ENCODE peak calls at places on chromosomes 6 and 20, in ten cellular contexts. One of them, this sample, is unnamed. For H3K4me1, the result is how much of the 10 kb centered on the place peaks cover.

GRCh38 chr6:5115168-5115567 is 30.0 kb downstream of the PPP1R3G start:
- DNase-seq in thoracic aorta: no peak
- DNase-seq in CD4-positive, alpha-beta memory T cell: no peak
- DNase-seq in small intestine: no peak
- DNase-seq in left ventricle myocardium inferior: peak
- DNase-seq in pancreas: no peak
- DNase-seq in endothelial cell of umbilical vein: no peak
- DNase-seq in mesendoderm: no peak
- DNase-seq in CD8-positive, alpha-beta T cell: no peak
- DNase-seq in neural progenitor cell: no peak
- DNase-seq in this sample: no peak

GRCh38 chr6:128246472-128246871 is 273.9 kb downstream of the PTPRK start:
- DNase-seq in small intestine: no peak
- DNase-seq in thoracic aorta: no peak
- DNase-seq in CD8-positive, alpha-beta T cell: no peak
- DNase-seq in CD4-positive, alpha-beta memory T cell: no peak
- DNase-seq in neural progenitor cell: peak
- DNase-seq in endothelial cell of umbilical vein: no peak
- DNase-seq in mesendoderm: peak
- DNase-seq in left ventricle myocardium inferior: no peak
- DNase-seq in pancreas: no peak
- DNase-seq in this sample: no peak

GRCh38 chr6:147546501-147547368 is 38.2 kb downstream of the SAMD5 start:
- DNase-seq in CD8-positive, alpha-beta T cell: no peak
- DNase-seq in thoracic aorta: no peak
- DNase-seq in neural progenitor cell: no peak
- DNase-seq in pancreas: no peak
- DNase-seq in endothelial cell of umbilical vein: no peak
- DNase-seq in small intestine: no peak
- DNase-seq in left ventricle myocardium inferior: no peak
- DNase-seq in mesendoderm: no peak
- DNase-seq in CD4-positive, alpha-beta memory T cell: no peak
- DNase-seq in this sample: no peak

GRCh38 chr6:38522322-38522721 is 117.4 kb downstream of the BTBD9 start:
- DNase-seq in mesendoderm: no peak
- DNase-seq in pancreas: no peak
- DNase-seq in small intestine: no peak
- DNase-seq in neural progenitor cell: no peak
- DNase-seq in thoracic aorta: no peak
- DNase-seq in CD4-positive, alpha-beta memory T cell: no peak
- DNase-seq in endothelial cell of umbilical vein: no peak
- DNase-seq in left ventricle myocardium inferior: no peak
- DNase-seq in CD8-positive, alpha-beta T cell: no peak
- DNase-seq in this sample: no peak

GRCh38 chr6:7542065-7542877 is 800 bp downstream of the DSP start:
- DNase-seq in CD8-positive, alpha-beta T cell: no peak
- DNase-seq in CD4-positive, alpha-beta memory T cell: peak
- DNase-seq in left ventricle myocardium inferior: peak
- DNase-seq in mesendoderm: peak
- DNase-seq in neural progenitor cell: peak
- DNase-seq in endothelial cell of umbilical vein: peak
- DNase-seq in pancreas: peak
- DNase-seq in small intestine: peak
- DNase-seq in thoracic aorta: no peak
- DNase-seq in this sample: peak

GRCh38 chr6:168575346-168576098 is 134.5 kb downstream of the SMOC2 start:
- DNase-seq in left ventricle myocardium inferior: no peak
- DNase-seq in CD4-positive, alpha-beta memory T cell: no peak
- DNase-seq in thoracic aorta: no peak
- DNase-seq in endothelial cell of umbilical vein: no peak
- DNase-seq in pancreas: no peak
- DNase-seq in neural progenitor cell: no peak
- DNase-seq in small intestine: no peak
- DNase-seq in mesendoderm: no peak
- DNase-seq in CD8-positive, alpha-beta T cell: no peak
- DNase-seq in this sample: no peak

GRCh38 chr6:124334359-124334758 is 530.7 kb downstream of the NKAIN2 start:
- DNase-seq in CD4-positive, alpha-beta memory T cell: no peak
- DNase-seq in left ventricle myocardium inferior: no peak
- DNase-seq in pancreas: no peak
- DNase-seq in endothelial cell of umbilical vein: no peak
- DNase-seq in mesendoderm: no peak
- DNase-seq in small intestine: no peak
- DNase-seq in thoracic aorta: no peak
- DNase-seq in neural progenitor cell: no peak
- DNase-seq in CD8-positive, alpha-beta T cell: no peak
- DNase-seq in this sample: no peak

GRCh38 chr6:56226946-56227879 is 20.2 kb downstream of the COL21A1 start:
- DNase-seq in endothelial cell of umbilical vein: no peak
- DNase-seq in small intestine: no peak
- DNase-seq in CD4-positive, alpha-beta memory T cell: no peak
- DNase-seq in mesendoderm: no peak
- DNase-seq in neural progenitor cell: no peak
- DNase-seq in left ventricle myocardium inferior: no peak
- DNase-seq in thoracic aorta: no peak
- DNase-seq in CD8-positive, alpha-beta T cell: no peak
- DNase-seq in pancreas: no peak
- DNase-seq in this sample: no peak

GRCh38 chr6:30685977-30686907 is at the start of gene PPP1R18:
- DNase-seq in CD8-positive, alpha-beta T cell: peak
- DNase-seq in left ventricle myocardium inferior: peak
- DNase-seq in neural progenitor cell: peak
- DNase-seq in CD4-positive, alpha-beta memory T cell: peak
- DNase-seq in small intestine: peak
- DNase-seq in thoracic aorta: peak
- DNase-seq in endothelial cell of umbilical vein: peak
- DNase-seq in pancreas: peak
- DNase-seq in mesendoderm: peak
- DNase-seq in this sample: peak

GRCh38 chr20:53608456-53609413 is 15.1 kb upstream of the ZNF217 start:
- DNase-seq in left ventricle myocardium inferior: peak
- DNase-seq in mesendoderm: peak
- DNase-seq in small intestine: peak
- DNase-seq in endothelial cell of umbilical vein: no peak
- DNase-seq in CD4-positive, alpha-beta memory T cell: peak
- DNase-seq in CD8-positive, alpha-beta T cell: no peak
- DNase-seq in neural progenitor cell: no peak
- DNase-seq in pancreas: peak
- DNase-seq in thoracic aorta: no peak
- DNase-seq in this sample: no peak

GRCh38 chr6:116799945-116800344 is 28.9 kb downstream of the GPRC6A start:
- DNase-seq in mesendoderm: no peak
- DNase-seq in small intestine: no peak
- DNase-seq in left ventricle myocardium inferior: no peak
- DNase-seq in CD8-positive, alpha-beta T cell: no peak
- DNase-seq in neural progenitor cell: no peak
- DNase-seq in endothelial cell of umbilical vein: no peak
- DNase-seq in CD4-positive, alpha-beta memory T cell: no peak
- DNase-seq in pancreas: no peak
- DNase-seq in thoracic aorta: no peak
- DNase-seq in this sample: no peak

GRCh38 chr6:48423640-48424365 is 312.8 kb upstream of the PTCHD4 start:
- DNase-seq in CD8-positive, alpha-beta T cell: no peak
- DNase-seq in pancreas: no peak
- DNase-seq in endothelial cell of umbilical vein: no peak
- DNase-seq in CD4-positive, alpha-beta memory T cell: no peak
- DNase-seq in small intestine: no peak
- DNase-seq in neural progenitor cell: no peak
- DNase-seq in mesendoderm: no peak
- DNase-seq in left ventricle myocardium inferior: no peak
- DNase-seq in thoracic aorta: no peak
- DNase-seq in this sample: no peak

GRCh38 chr6:154510144-154510905 is at the start of gene CNKSR3:
- DNase-seq in neural progenitor cell: peak
- DNase-seq in left ventricle myocardium inferior: peak
- DNase-seq in pancreas: peak
- DNase-seq in thoracic aorta: peak
- DNase-seq in endothelial cell of umbilical vein: peak
- DNase-seq in CD4-positive, alpha-beta memory T cell: no peak
- DNase-seq in small intestine: peak
- DNase-seq in CD8-positive, alpha-beta T cell: no peak
- DNase-seq in mesendoderm: peak
- DNase-seq in this sample: peak

GRCh38 chr6:156777577-156777865 is 343 bp downstream of the ARID1B start:
- DNase-seq in neural progenitor cell: no peak
- DNase-seq in left ventricle myocardium inferior: no peak
- DNase-seq in CD8-positive, alpha-beta T cell: no peak
- DNase-seq in small intestine: no peak
- DNase-seq in CD4-positive, alpha-beta memory T cell: no peak
- DNase-seq in endothelial cell of umbilical vein: no peak
- DNase-seq in pancreas: no peak
- DNase-seq in mesendoderm: no peak
- DNase-seq in thoracic aorta: no peak
- DNase-seq in this sample: peak

GRCh38 chr6:115362234-115362633 is 698.5 kb downstream of the FRK start:
- DNase-seq in left ventricle myocardium inferior: no peak
- DNase-seq in mesendoderm: no peak
- DNase-seq in CD4-positive, alpha-beta memory T cell: no peak
- DNase-seq in CD8-positive, alpha-beta T cell: no peak
- DNase-seq in thoracic aorta: no peak
- DNase-seq in neural progenitor cell: no peak
- DNase-seq in small intestine: no peak
- DNase-seq in pancreas: no peak
- DNase-seq in endothelial cell of umbilical vein: no peak
- DNase-seq in this sample: no peak

GRCh38 chr6:115358616-115359015 is 702.1 kb downstream of the FRK start:
- DNase-seq in pancreas: no peak
- DNase-seq in neural progenitor cell: no peak
- DNase-seq in mesendoderm: no peak
- DNase-seq in CD8-positive, alpha-beta T cell: no peak
- DNase-seq in small intestine: no peak
- DNase-seq in left ventricle myocardium inferior: no peak
- DNase-seq in endothelial cell of umbilical vein: no peak
- DNase-seq in CD4-positive, alpha-beta memory T cell: no peak
- DNase-seq in thoracic aorta: no peak
- DNase-seq in this sample: no peak

GRCh38 chr6:115363379-115363778 is 697.3 kb downstream of the FRK start:
- DNase-seq in mesendoderm: no peak
- DNase-seq in pancreas: no peak
- DNase-seq in left ventricle myocardium inferior: no peak
- DNase-seq in CD4-positive, alpha-beta memory T cell: no peak
- DNase-seq in thoracic aorta: no peak
- DNase-seq in CD8-positive, alpha-beta T cell: no peak
- DNase-seq in small intestine: no peak
- DNase-seq in neural progenitor cell: no peak
- DNase-seq in endothelial cell of umbilical vein: no peak
- DNase-seq in this sample: no peak

GRCh38 chr6:115356371-115356770 is 704.3 kb downstream of the FRK start:
- DNase-seq in mesendoderm: no peak
- DNase-seq in neural progenitor cell: no peak
- DNase-seq in thoracic aorta: no peak
- DNase-seq in CD8-positive, alpha-beta T cell: no peak
- DNase-seq in endothelial cell of umbilical vein: no peak
- DNase-seq in CD4-positive, alpha-beta memory T cell: no peak
- DNase-seq in left ventricle myocardium inferior: no peak
- DNase-seq in small intestine: no peak
- DNase-seq in pancreas: no peak
- DNase-seq in this sample: no peak

GRCh38 chr6:115360602-115361325 is 699.9 kb downstream of the FRK start:
- DNase-seq in mesendoderm: no peak
- DNase-seq in CD8-positive, alpha-beta T cell: no peak
- DNase-seq in neural progenitor cell: no peak
- DNase-seq in left ventricle myocardium inferior: no peak
- DNase-seq in small intestine: peak
- DNase-seq in thoracic aorta: no peak
- DNase-seq in endothelial cell of umbilical vein: no peak
- DNase-seq in CD4-positive, alpha-beta memory T cell: no peak
- DNase-seq in pancreas: peak
- DNase-seq in this sample: no peak
- H3K27ac ChIP-seq in mesendoderm: no peak
- H3K27ac ChIP-seq in CD8-positive, alpha-beta T cell: no peak
- H3K27ac ChIP-seq in neural progenitor cell: no peak
- H3K27ac ChIP-seq in left ventricle myocardium inferior: no peak
- H3K27ac ChIP-seq in small intestine: no peak
- H3K27ac ChIP-seq in thoracic aorta: no peak
- H3K27ac ChIP-seq in endothelial cell of umbilical vein: no peak
- H3K27ac ChIP-seq in CD4-positive, alpha-beta memory T cell: no peak
- H3K27ac ChIP-seq in pancreas: no peak
- H3K27ac ChIP-seq in this sample: no peak

DNA sequence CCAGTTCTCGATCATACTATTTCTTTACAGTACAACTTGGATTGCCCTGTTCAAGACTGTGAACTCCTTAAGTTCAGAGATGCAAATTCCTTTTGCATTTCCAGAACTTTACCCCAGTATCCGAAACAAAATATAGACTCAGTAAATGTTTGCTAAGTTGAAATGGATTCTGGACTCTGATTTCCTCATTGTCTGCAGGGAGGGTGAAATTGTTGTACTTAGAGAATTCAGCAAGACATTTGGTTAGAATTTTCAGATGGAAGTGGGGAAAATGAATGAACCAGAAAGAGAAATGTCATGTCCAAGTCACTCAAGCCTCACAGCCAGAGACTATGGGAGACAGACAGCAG is 14.0 kb downstream of the NEDD9 start:
- DNase-seq in CD4-positive, alpha-beta memory T cell: no peak
- DNase-seq in endothelial cell of umbilical vein: no peak
- DNase-seq in neural progenitor cell: no peak
- DNase-seq in pancreas: no peak
- DNase-seq in left ventricle myocardium inferior: no peak
- DNase-seq in CD8-positive, alpha-beta T cell: no peak
- DNase-seq in small intestine: no peak
- DNase-seq in thoracic aorta: no peak
- DNase-seq in mesendoderm: no peak
- DNase-seq in this sample: no peak
- H3K4me1 ChIP-seq in CD4-positive, alpha-beta memory T cell: under half
- H3K4me1 ChIP-seq in endothelial cell of umbilical vein: half or more
- H3K4me1 ChIP-seq in neural progenitor cell: under half
- H3K4me1 ChIP-seq in pancreas: half or more
- H3K4me1 ChIP-seq in left ventricle myocardium inferior: half or more
- H3K4me1 ChIP-seq in CD8-positive, alpha-beta T cell: under half
- H3K4me1 ChIP-seq in small intestine: under half
- H3K4me1 ChIP-seq in thoracic aorta: half or more
- H3K4me1 ChIP-seq in mesendoderm: under half
- H3K4me1 ChIP-seq in this sample: half or more

GRCh38 chr6:108581237-108581931 is 20.7 kb downstream of the FOXO3 start:
- DNase-seq in small intestine: peak
- DNase-seq in CD4-positive, alpha-beta memory T cell: peak
- DNase-seq in pancreas: no peak
- DNase-seq in thoracic aorta: no peak
- DNase-seq in neural progenitor cell: no peak
- DNase-seq in left ventricle myocardium inferior: no peak
- DNase-seq in CD8-positive, alpha-beta T cell: no peak
- DNase-seq in endothelial cell of umbilical vein: peak
- DNase-seq in mesendoderm: no peak
- DNase-seq in this sample: no peak
- H3K27ac ChIP-seq in small intestine: no peak
- H3K27ac ChIP-seq in CD4-positive, alpha-beta memory T cell: no peak
- H3K27ac ChIP-seq in pancreas: no peak
- H3K27ac ChIP-seq in thoracic aorta: peak
- H3K27ac ChIP-seq in neural progenitor cell: no peak
- H3K27ac ChIP-seq in left ventricle myocardium inferior: peak
- H3K27ac ChIP-seq in CD8-positive, alpha-beta T cell: no peak
- H3K27ac ChIP-seq in endothelial cell of umbilical vein: no peak
- H3K27ac ChIP-seq in mesendoderm: no peak
- H3K27ac ChIP-seq in this sample: peak

DNA sequence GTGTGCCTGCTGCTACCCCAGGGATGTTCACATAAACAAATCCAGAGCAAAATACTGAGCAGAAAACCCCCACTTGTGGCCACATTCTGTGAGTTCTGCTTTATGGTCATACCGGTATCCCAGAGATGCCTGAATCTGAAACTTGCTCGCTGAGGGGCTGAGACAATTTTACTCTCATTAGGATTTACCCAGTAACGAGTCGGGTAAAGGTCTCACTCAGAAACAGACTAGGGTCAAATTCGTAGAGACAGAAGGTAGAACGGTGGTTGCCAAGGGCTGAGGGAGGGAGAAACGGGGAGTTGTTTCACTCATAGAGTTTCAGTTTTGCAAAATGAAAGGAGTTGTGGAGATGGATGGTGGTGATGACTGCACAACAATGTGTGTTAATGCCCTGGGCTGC is 45.4 kb upstream of the NKX2-2 start:
- DNase-seq in CD8-positive, alpha-beta T cell: no peak
- DNase-seq in small intestine: no peak
- DNase-seq in left ventricle myocardium inferior: no peak
- DNase-seq in mesendoderm: no peak
- DNase-seq in CD4-positive, alpha-beta memory T cell: no peak
- DNase-seq in neural progenitor cell: no peak
- DNase-seq in thoracic aorta: no peak
- DNase-seq in endothelial cell of umbilical vein: no peak
- DNase-seq in pancreas: no peak
- DNase-seq in this sample: no peak
- H3K4me1 ChIP-seq in CD8-positive, alpha-beta T cell: under half
- H3K4me1 ChIP-seq in small intestine: under half
- H3K4me1 ChIP-seq in left ventricle myocardium inferior: under half
- H3K4me1 ChIP-seq in mesendoderm: under half
- H3K4me1 ChIP-seq in CD4-positive, alpha-beta memory T cell: half or more
- H3K4me1 ChIP-seq in neural progenitor cell: under half
- H3K4me1 ChIP-seq in thoracic aorta: under half
- H3K4me1 ChIP-seq in endothelial cell of umbilical vein: under half
- H3K4me1 ChIP-seq in pancreas: under half
- H3K4me1 ChIP-seq in this sample: under half

This sample was measured in lower lobe of right lung.